ENCODE peak calls at places on chromosome 18, in eight cellular contexts. W is NCI-H345; K is kidney epithelial cell; D is Karpas-422; F is HS-5; Z is BJ; L is stimulated activated CD4-positive, alpha-beta T cell treated with anti-CD3 and anti-CD28 coated beads, Interleukin-15, amount 100 ng/mL, for 1 hour; B is GM04504. Q is an unnamed sample.

GRCh38 chr18:57447154-57447621 is 12.0 kb downstream of the ONECUT2 start:
- DNase-seq in K (no peak), L (no peak), Z (no peak), F (no peak), D (no peak), W (peak; percentile 11), B (no peak), Q (no peak)

GRCh38 chr18:905948-906415 is 1.3 kb downstream of the ADCYAP1 start:
- DNase-seq in Z (no peak), B (no peak), D (no peak), F (no peak), L (no peak), W (peak; percentile 58), K (no peak), Q (no peak)

GRCh38 chr18:9475643-9476580 is 599 bp downstream of the RALBP1 start:
- DNase-seq in B (no peak), W (no peak), D (peak; percentile 83), L (peak; percentile 18), K (no peak), F (no peak), Z (no peak), Q (no peak)

GRCh38 chr18:74219056-74219455 is 70.7 kb downstream of the TIMM21 start:
- DNase-seq in D (no peak), L (no peak), B (no peak), W (no peak), K (no peak), F (no peak), Z (no peak), Q (no peak)

GRCh38 chr18:3246636-3247242 is 862 bp upstream of the MYL12A start:
- DNase-seq in B (no peak), F (no peak), Z (no peak), W (no peak), L (no peak), D (no peak), K (no peak), Q (no peak)

GRCh38 chr18:78973357-78974083 is 6.1 kb upstream of the SALL3 start:
- DNase-seq in K (no peak), D (no peak), L (no peak), Z (no peak), F (no peak), B (no peak), W (no peak), Q (no peak)

GRCh38 chr18:79241755-79242154 is 154.0 kb upstream of the NFATC1 start:
- DNase-seq in K (no peak), L (no peak), F (no peak), B (no peak), W (peak; percentile 55), D (no peak), Z (no peak), Q (no peak)

GRCh38 chr18:48548404-48548771 is 9.6 kb downstream of the CTIF start:
- DNase-seq in D (no peak), F (no peak), Z (peak; percentile 70), B (peak; percentile 65), L (no peak), K (no peak), W (no peak), Q (no peak)

GRCh38 chr18:54888933-54889332 is 60.7 kb downstream of the RAB27B start:
- DNase-seq in B (peak; percentile 45), F (peak; percentile 43), K (no peak), D (no peak), L (no peak), Z (peak; percentile 45), W (no peak), Q (no peak)

GRCh38 chr18:11040823-11041712 is 108.3 kb downstream of the PIEZO2 start:
- DNase-seq in F (peak; percentile 8), Z (no peak), K (no peak), L (no peak), B (peak; percentile 20), W (peak; percentile 54), D (peak; percentile 77), Q (peak; percentile 9)

GRCh38 chr18:44680271-44681038 is at the start of gene SETBP1:
- DNase-seq in L (no peak), K (no peak), W (peak; percentile 76), F (no peak), D (peak; percentile 63), Z (no peak), B (no peak), Q (no peak)

GRCh38 chr18:34729264-34729663 is 19.2 kb downstream of the DTNA start:
- DNase-seq in W (no peak), K (no peak), L (no peak), Z (no peak), D (peak; percentile 70), B (no peak), F (no peak), Q (no peak)

GRCh38 chr18:58213445-58213844 is 169.4 kb downstream of the NEDD4L start:
- DNase-seq in Z (peak; percentile 73), F (peak; percentile 69), B (peak; percentile 78), D (no peak), K (no peak), W (no peak), L (no peak), Q (no peak)

GRCh38 chr18:12694032-12694431 is 8.5 kb downstream of the CEP76 start:
- DNase-seq in Z (no peak), K (no peak), W (no peak), L (no peak), B (no peak), F (no peak), D (no peak), Q (no peak)

GRCh38 chr18:49691177-49691608 is 122.1 kb downstream of the ACAA2 start:
- DNase-seq in K (peak; percentile 98), W (no peak), Z (peak; percentile 76), D (no peak), B (peak; percentile 41), L (no peak), F (peak; percentile 70), Q (no peak)

GRCh38 chr18:68418881-68419280 is 296.0 kb downstream of the TMX3 start:
- DNase-seq in F (no peak), L (no peak), K (no peak), W (no peak), B (no peak), Z (no peak), D (no peak), Q (no peak)

GRCh38 chr18:59695551-59695950 is 1.7 kb downstream of the CCBE1 start:
- DNase-seq in F (no peak), L (no peak), D (no peak), B (no peak), K (no peak), W (no peak), Z (no peak), Q (no peak)

GRCh38 chr18:12336887-12337286 is 28.8 kb downstream of the TUBB6 start:
- DNase-seq in W (no peak), K (peak; percentile 78), B (peak; percentile 21), Z (no peak), F (no peak), L (no peak), D (no peak), Q (no peak)

GRCh38 chr18:77087391-77088141 is 45.0 kb downstream of the MBP start:
- DNase-seq in F (no peak), K (no peak), B (no peak), D (no peak), Z (no peak), W (no peak), L (no peak), Q (no peak)

GRCh38 chr18:74476154-74476553 is 19.0 kb upstream of the DIPK1C start:
- DNase-seq in K (no peak), L (no peak), W (peak; percentile 23), D (peak; percentile 70), Z (no peak), F (no peak), B (no peak), Q (no peak)

GRCh38 chr18:48319796-48320638 is 89.2 kb downstream of the ZBTB7C start:
- DNase-seq in D (no peak), Z (no peak), B (no peak), F (no peak), L (no peak), W (peak; percentile 91), K (no peak), Q (no peak)

GRCh38 chr18:51235011-51235789 is 37.7 kb upstream of the MEX3C start:
- DNase-seq in B (no peak), L (no peak), K (peak; percentile 19), D (no peak), W (no peak), F (no peak), Z (no peak), Q (no peak)

GRCh38 chr18:37489011-37489410 is 76.6 kb downstream of the CELF4 start:
- DNase-seq in L (no peak), B (no peak), Z (no peak), W (no peak), K (no peak), F (no peak), D (no peak), Q (no peak)

GRCh38 chr18:13159579-13159978 is 59.0 kb upstream of the LDLRAD4 start:
- DNase-seq in Z (no peak), B (peak; percentile 35), F (peak; percentile 14), K (peak; percentile 38), W (peak; percentile 62), L (no peak), D (peak; percentile 88), Q (peak; percentile 25)

GRCh38 chr18:10689954-10690302 is 164.1 kb downstream of the NAPG start:
- DNase-seq in L (no peak), D (no peak), W (no peak), K (no peak), F (no peak), B (no peak), Z (no peak), Q (no peak)

GRCh38 chr18:74450626-74451025 is 6.5 kb downstream of the DIPK1C start:
- DNase-seq in K (no peak), F (no peak), B (no peak), D (no peak), L (no peak), Z (no peak), W (no peak), Q (no peak)